ENCODE peak calls at places on chromosome 13, in four cellular contexts. P, W, N and Q are unnamed samples.

GRCh38 chr13:72284791-72285190 is 417.8 kb upstream of the DACH1 start:
- DNase-seq in P (no peak), W (no peak), N (no peak), Q (no peak)

GRCh38 chr13:49616688-49617065 is 11.6 kb upstream of the ARL11 start:
- DNase-seq in P (no peak), W (no peak), N (no peak), Q (no peak)

GRCh38 chr13:59701261-59701660 is 462.5 kb downstream of the DIAPH3 start:
- DNase-seq in P (no peak), W (no peak), N (no peak), Q (no peak)

GRCh38 chr13:80338781-80339577 is 1.9 kb downstream of the SPRY2 start:
- DNase-seq in P (peak; percentile 81), W (no peak), N (peak; percentile 83), Q (no peak)

GRCh38 chr13:43720780-43721397 is 65.9 kb downstream of the ENOX1 start:
- DNase-seq in P (no peak), W (no peak), N (no peak), Q (no peak)

GRCh38 chr13:30792257-30793000 is 57.1 kb downstream of the ALOX5AP start:
- DNase-seq in P (peak; percentile 51), W (no peak), N (peak; percentile 73), Q (no peak)

GRCh38 chr13:111922086-111922485 is 144.9 kb upstream of the SOX1 start:
- DNase-seq in P (no peak), W (no peak), N (no peak), Q (no peak)

GRCh38 chr13:51298812-51299211 is 40.7 kb upstream of the SERPINE3 start:
- DNase-seq in P (no peak), W (no peak), N (no peak), Q (no peak)

GRCh38 chr13:34655554-34655953 is 286.5 kb upstream of the NBEA start:
- DNase-seq in P (no peak), W (no peak), N (no peak), Q (no peak)

GRCh38 chr13:67023088-67023893 is 206.8 kb downstream of the PCDH9 start:
- DNase-seq in P (no peak), W (no peak), N (no peak), Q (no peak)

GRCh38 chr13:60562081-60562764 is 165.2 kb downstream of the TDRD3 start:
- DNase-seq in P (no peak), W (no peak), N (no peak), Q (no peak)

GRCh38 chr13:113373811-113374485 is 10.0 kb upstream of the GRTP1 start:
- DNase-seq in P (no peak), W (no peak), N (no peak), Q (no peak)

GRCh38 chr13:44857061-44857460 is 132.2 kb downstream of the NUFIP1 start:
- DNase-seq in P (no peak), W (no peak), N (no peak), Q (no peak)

GRCh38 chr13:78806457-78806856 is 147.5 kb upstream of the OBI1 start:
- DNase-seq in P (no peak), W (no peak), N (no peak), Q (no peak)

GRCh38 chr13:62779146-62779545 is 1363.5 kb upstream of the PCDH20 start:
- DNase-seq in P (no peak), W (no peak), N (no peak), Q (no peak)

GRCh38 chr13:34772206-34772605 is 169.9 kb upstream of the NBEA start:
- DNase-seq in P (no peak), W (no peak), N (no peak), Q (no peak)

GRCh38 chr13:85266771-85267170 is 532.4 kb downstream of the SLITRK6 start:
- DNase-seq in P (no peak), W (no peak), N (no peak), Q (no peak)

GRCh38 chr13:95624020-95624419 is 20.5 kb downstream of the DZIP1 start:
- DNase-seq in P (no peak), W (no peak), N (no peak), Q (no peak)

GRCh38 chr13:20441066-20441465 is 84.6 kb downstream of the CRYL1 start:
- DNase-seq in P (no peak), W (no peak), N (no peak), Q (no peak)

GRCh38 chr13:97434417-97435296 is 688 bp downstream of the RAP2A start:
- DNase-seq in P (peak; percentile 37), W (peak; percentile 51), N (peak; percentile 50), Q (peak; percentile 84)

GRCh38 chr13:49369876-49370275 is 74.0 kb downstream of the CAB39L start:
- DNase-seq in P (no peak), W (no peak), N (no peak), Q (no peak)

GRCh38 chr13:62875118-62875640 is 1459.5 kb upstream of the PCDH20 start:
- DNase-seq in P (no peak), W (no peak), N (no peak), Q (no peak)

GRCh38 chr13:39362652-39363390 is 240.2 kb downstream of the LHFPL6 start:
- DNase-seq in P (no peak), W (no peak), N (no peak), Q (no peak)

GRCh38 chr13:25932353-25932752 is 119.5 kb downstream of the SHISA2 start:
- DNase-seq in P (no peak), W (no peak), N (no peak), Q (no peak)

GRCh38 chr13:84273163-84273562 is 390.9 kb upstream of the SLITRK1 start:
- DNase-seq in P (no peak), W (no peak), N (no peak), Q (no peak)

GRCh38 chr13:35724480-35724879 is 248.0 kb upstream of the MAB21L1 start:
- DNase-seq in P (no peak), W (no peak), N (no peak), Q (no peak)

GRCh38 chr13:89169951-89170350 is 1498.8 kb downstream of the SLITRK5 start:
- DNase-seq in P (no peak), W (no peak), N (no peak), Q (no peak)

GRCh38 chr13:99374994-99375805 is 68.0 kb upstream of the GPR183 start:
- DNase-seq in P (no peak), W (no peak), N (no peak), Q (no peak)